ENCODE peak calls at places on chromosome 1, in six cellular contexts. P is A549, T is cardiac fibroblast, J is GM06990, A is OCI-LY7, L is neural progenitor cell. G is an unnamed sample.

GRCh38 chr1:219460561-219461511 is 152.1 kb downstream of the ZC3H11B start:
- DNase-seq in T (no peak), J (peak), L (no peak), P (no peak), A (peak), G (peak)

GRCh38 chr1:33300673-33301072 is 20.2 kb downstream of the A3GALT2 start:
- DNase-seq in A (no peak), T (peak), J (no peak), P (no peak), L (no peak), G (no peak)

GRCh38 chr1:46094454-46094853 is 38.0 kb downstream of the PIK3R3 start:
- DNase-seq in A (no peak), J (no peak), T (peak), L (no peak), P (no peak), G (no peak)

GRCh38 chr1:171611306-171611705 is 10.7 kb upstream of the MYOCOS start:
- DNase-seq in A (no peak), J (no peak), T (peak), P (no peak), L (no peak), G (no peak)

GRCh38 chr1:169529068-169529642 is 43.4 kb upstream of the SLC19A2 start:
- DNase-seq in L (peak), P (no peak), A (no peak), J (no peak), T (peak), G (peak)

GRCh38 chr1:90707363-90707710 is 9.8 kb downstream of the BARHL2 start:
- DNase-seq in P (peak), J (no peak), L (peak), A (no peak), T (peak), G (no peak)

GRCh38 chr1:166233750-166234366 is 67.1 kb upstream of the FAM78B start:
- DNase-seq in A (no peak), T (no peak), P (no peak), J (no peak), L (no peak), G (no peak)

GRCh38 chr1:942864-943533 is 16.1 kb downstream of the NOC2L start:
- DNase-seq in A (no peak), L (no peak), P (peak), J (no peak), T (no peak), G (no peak)

GRCh38 chr1:37945743-37946702 is 830 bp downstream of the INPP5B start:
- DNase-seq in T (peak), A (no peak), J (no peak), L (no peak), P (peak), G (no peak)

GRCh38 chr1:10286244-10286643 is 75.9 kb downstream of the KIF1B start:
- DNase-seq in A (no peak), P (no peak), T (no peak), J (no peak), L (no peak), G (no peak)

GRCh38 chr1:215824245-215824644 is 257.1 kb downstream of the KCTD3 start:
- DNase-seq in T (no peak), P (no peak), L (peak), A (no peak), J (no peak), G (peak)

GRCh38 chr1:233180626-233181364 is 114.7 kb downstream of the PCNX2 start:
- DNase-seq in P (no peak), L (no peak), A (no peak), T (peak), J (no peak), G (no peak)

GRCh38 chr1:2984399-2985061 is 36.7 kb upstream of the ACTRT2 start:
- DNase-seq in A (no peak), P (no peak), T (no peak), L (no peak), J (no peak), G (no peak)

GRCh38 chr1:216173315-216173714 is 249.9 kb downstream of the USH2A start:
- DNase-seq in T (no peak), J (no peak), P (no peak), A (no peak), L (no peak), G (no peak)

GRCh38 chr1:240758296-240758695 is 146.3 kb upstream of the GREM2 start:
- DNase-seq in A (no peak), T (no peak), L (no peak), P (no peak), J (no peak), G (no peak)

GRCh38 chr1:13930151-13930550 is 230.2 kb downstream of the PRDM2 start:
- DNase-seq in L (peak), A (peak), J (no peak), P (peak), T (peak), G (peak)

GRCh38 chr1:21852282-21853129 is 40.4 kb downstream of the LDLRAD2 start:
- DNase-seq in A (peak), T (no peak), P (no peak), J (peak), L (no peak), G (peak)

GRCh38 chr1:74426208-74426932 is 86.0 kb downstream of the LRRC53 start:
- DNase-seq in J (no peak), L (no peak), T (no peak), P (no peak), A (no peak), G (peak)

GRCh38 chr1:16249838-16250241 is 12.9 kb upstream of the CPLANE2 start:
- DNase-seq in J (no peak), T (peak), L (no peak), A (no peak), P (no peak), G (no peak)

GRCh38 chr1:215022723-215023122 is 59.8 kb upstream of the KCNK2 start:
- DNase-seq in A (no peak), P (no peak), L (no peak), T (peak), J (no peak), G (no peak)

DNA sequence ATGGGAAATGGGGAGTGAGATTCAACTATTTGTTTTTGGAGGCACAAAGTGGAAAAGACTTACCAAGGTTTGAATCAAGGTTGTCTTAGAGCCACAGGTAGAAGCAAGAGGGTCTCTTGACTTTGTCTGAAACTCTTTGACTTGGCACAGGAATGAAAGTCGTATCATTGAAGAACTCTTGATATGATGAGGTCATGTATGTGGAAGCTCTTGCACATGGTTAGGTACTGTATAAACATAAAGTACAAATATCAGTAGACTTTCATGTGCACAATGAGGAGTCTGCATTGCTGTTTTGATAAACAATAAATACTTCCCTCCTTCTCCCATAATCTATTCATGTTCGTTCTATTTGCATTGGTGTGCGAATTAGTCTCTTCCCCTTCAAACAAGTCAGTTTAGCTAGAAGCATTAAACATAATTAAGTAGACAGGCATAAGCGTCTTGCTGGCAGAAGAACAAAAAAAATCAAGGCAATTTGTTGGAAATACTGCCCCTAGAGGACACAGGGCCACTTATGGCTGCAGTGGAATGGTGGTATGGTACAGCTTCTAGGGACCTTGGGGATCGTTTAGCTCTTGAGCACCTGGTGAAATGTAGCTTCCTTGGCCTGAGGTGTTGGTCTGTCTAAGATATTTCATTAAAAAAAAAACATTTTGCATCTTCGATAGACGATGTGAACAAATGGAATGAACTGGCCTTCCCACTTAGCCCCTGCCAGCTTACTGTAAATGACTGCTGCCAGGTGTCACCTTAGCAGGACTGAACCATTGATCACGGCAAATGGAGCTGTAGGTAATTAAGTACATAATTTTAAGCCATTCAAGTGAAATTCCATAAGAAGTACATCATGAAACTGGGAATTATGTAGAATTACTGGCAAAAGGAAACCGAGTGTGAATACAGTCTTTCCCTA is 218.0 kb upstream of the GALNT2 start:
- DNase-seq in L (peak), A (peak), T (peak), J (no peak), P (peak), G (peak)
- TF ChIP-seq CTCF in L (peak), A (peak), T (peak), J (peak), P (peak), G (peak)

DNA sequence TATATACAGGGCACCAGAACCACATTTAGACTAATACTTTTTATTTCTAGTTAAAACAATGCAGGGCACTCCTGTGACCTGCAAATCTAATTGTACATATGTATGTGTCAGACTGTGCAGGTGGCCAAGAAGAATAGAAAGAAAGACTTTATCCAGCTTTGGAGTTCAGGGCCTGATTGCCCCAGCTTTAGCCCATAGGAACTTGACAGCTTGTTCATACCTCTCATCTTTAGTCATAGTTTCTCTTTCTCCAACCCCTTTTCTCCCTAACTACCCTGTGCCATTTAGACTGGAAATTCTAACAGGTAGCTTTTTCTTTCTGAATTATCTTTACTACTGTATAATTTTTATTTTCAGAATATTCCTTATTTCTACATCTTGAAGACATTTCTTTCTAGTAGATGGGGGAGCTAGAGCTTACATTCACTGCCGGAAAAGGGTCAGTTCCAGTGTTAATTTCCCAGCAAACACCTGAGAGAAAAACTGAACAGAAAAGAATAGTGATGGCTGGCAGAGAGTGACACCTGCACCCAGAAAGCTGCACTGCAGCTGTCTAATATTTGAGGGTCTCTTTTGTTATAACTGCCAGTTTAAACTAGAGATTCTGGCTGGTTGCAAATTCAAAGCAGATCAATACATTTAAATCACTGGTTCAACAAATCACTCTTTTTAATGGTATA is 8.4 kb downstream of the YBX1 start:
- DNase-seq in A (no peak), J (no peak), L (no peak), P (no peak), T (peak), G (peak)
- TF ChIP-seq CTCF in A (peak), J (peak), L (peak), P (no peak), T (no peak), G (peak)

GRCh38 chr1:203677771-203678170 is 51.1 kb downstream of the ATP2B4 start:
- DNase-seq in P (no peak), L (peak), T (no peak), J (no peak), A (no peak), G (no peak)
- TF ChIP-seq CTCF in P (no peak), L (no peak), T (no peak), J (no peak), A (no peak), G (no peak)

GRCh38 chr1:109204484-109204883 is 9.2 kb upstream of the SARS1 start:
- DNase-seq in T (no peak), L (no peak), A (no peak), P (no peak), J (no peak), G (no peak)

GRCh38 chr1:109198745-109199144 is 15.0 kb upstream of the SARS1 start:
- DNase-seq in P (no peak), A (no peak), J (no peak), T (peak), L (no peak), G (no peak)

GRCh38 chr1:109198043-109198695 is 15.5 kb upstream of the SARS1 start:
- DNase-seq in A (no peak), P (peak), L (no peak), T (peak), J (no peak), G (no peak)

GRCh38 chr1:109199710-109200109 is 14.0 kb upstream of the SARS1 start:
- DNase-seq in A (no peak), L (no peak), P (no peak), J (no peak), T (no peak), G (peak)

DNA sequence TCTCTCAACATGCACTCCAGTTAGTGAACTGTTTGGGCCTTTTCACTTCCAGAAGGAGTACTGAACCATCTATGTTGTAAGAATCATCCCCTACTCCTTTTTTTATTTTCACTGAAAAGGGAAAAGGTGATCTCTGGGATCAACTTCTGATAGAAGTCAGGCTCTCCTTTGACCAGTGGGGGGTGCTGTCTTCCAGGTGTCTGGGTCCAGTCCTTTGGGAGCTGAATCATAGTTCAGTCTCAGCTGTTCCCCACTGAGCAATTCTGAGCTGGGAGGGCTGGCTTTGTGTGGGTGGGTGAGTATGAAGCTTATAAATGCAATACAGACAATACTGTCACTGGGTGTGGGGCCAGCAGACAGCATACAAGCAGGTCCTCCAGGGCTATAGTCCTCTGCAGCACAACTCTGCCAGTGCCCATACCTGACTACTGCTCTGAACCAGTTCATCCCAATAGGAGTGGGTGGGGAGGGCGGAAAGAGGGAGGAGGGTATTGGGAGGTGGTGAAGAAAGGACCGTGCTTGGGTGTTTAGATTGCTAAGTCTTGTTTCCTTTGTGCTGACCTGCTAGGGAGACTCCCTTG is 12.5 kb upstream of the SARS1 start:
- DNase-seq in J (no peak), L (peak), P (peak), A (peak), T (peak), G (peak)
- TF ChIP-seq CTCF in J (peak), L (peak), P (peak), A (peak), T (peak), G (peak)